ENCODE peak calls at places on chromosome 14, in five cellular contexts. H, E, C, X and F are unnamed samples.

GRCh38 chr14:74491952-74492351 is 1.2 kb downstream of the NPC2 start:
- DNase-seq in H (no peak), E (peak), C (peak), X (no peak), F (no peak)

GRCh38 chr14:103126088-103126872 is 3.0 kb downstream of the TNFAIP2 start:
- DNase-seq in H (no peak), E (no peak), C (no peak), X (no peak), F (no peak)

GRCh38 chr14:41609704-41610183 is 3.1 kb downstream of the LRFN5 start:
- DNase-seq in H (peak), E (peak), C (peak), X (peak), F (peak)

GRCh38 chr14:102527255-102528232 is 18.0 kb upstream of the ANKRD9 start:
- DNase-seq in H (no peak), E (no peak), C (no peak), X (no peak), F (no peak)

GRCh38 chr14:104267895-104268294 is 129.5 kb downstream of the KIF26A start:
- DNase-seq in H (peak), E (no peak), C (no peak), X (peak), F (no peak)

GRCh38 chr14:61560323-61560722 is 135.0 kb upstream of the HIF1A start:
- DNase-seq in H (no peak), E (peak), C (peak), X (no peak), F (no peak)

GRCh38 chr14:88503754-88504406 is 50.9 kb downstream of the PTPN21 start:
- DNase-seq in H (no peak), E (no peak), C (no peak), X (no peak), F (no peak)

GRCh38 chr14:94051115-94051514 is 25.0 kb downstream of the OTUB2 start:
- DNase-seq in H (peak), E (peak), C (peak), X (no peak), F (no peak)

GRCh38 chr14:50340945-50341344 is 28.8 kb downstream of the DMAC2L start:
- DNase-seq in H (peak), E (no peak), C (no peak), X (no peak), F (no peak)

GRCh38 chr14:105329411-105330200 is 15.1 kb downstream of the PACS2 start:
- DNase-seq in H (no peak), E (no peak), C (no peak), X (no peak), F (no peak)

GRCh38 chr14:43647302-43647701 is 859.8 kb downstream of the FSCB start:
- DNase-seq in H (peak), E (no peak), C (peak), X (no peak), F (no peak)

GRCh38 chr14:106883218-106883692 is 1356.9 kb downstream of the TMEM121 start:
- DNase-seq in H (no peak), E (no peak), C (peak), X (peak), F (no peak)

GRCh38 chr14:53055003-53055402 is 98.1 kb downstream of the DDHD1 start:
- DNase-seq in H (no peak), E (peak), C (peak), X (no peak), F (peak)

GRCh38 chr14:51357250-51357649 is 117.2 kb downstream of the TMX1 start:
- DNase-seq in H (no peak), E (peak), C (peak), X (no peak), F (no peak)

GRCh38 chr14:52018252-52018651 is 28.9 kb downstream of the RTRAF start:
- DNase-seq in H (no peak), E (no peak), C (no peak), X (no peak), F (no peak)

GRCh38 chr14:104723651-104724406 is at the start of gene ADSS1:
- DNase-seq in H (peak), E (no peak), C (peak), X (peak), F (peak)

GRCh38 chr14:60647081-60647836 is 2.0 kb downstream of the SIX1 start:
- DNase-seq in H (peak), E (peak), C (peak), X (peak), F (peak)

GRCh38 chr14:34981743-34982420 is 910 bp upstream of the SRP54 start:
- DNase-seq in H (no peak), E (peak), C (peak), X (no peak), F (no peak)

GRCh38 chr14:54174437-54174836 is 217.8 kb upstream of the BMP4 start:
- DNase-seq in H (no peak), E (no peak), C (peak), X (no peak), F (no peak)

GRCh38 chr14:32349322-32349721 is 20.2 kb downstream of the AKAP6 start:
- DNase-seq in H (no peak), E (no peak), C (no peak), X (no peak), F (no peak)

GRCh38 chr14:95123895-95124579 is 33.3 kb downstream of the DICER1 start:
- DNase-seq in H (no peak), E (no peak), C (no peak), X (no peak), F (no peak)

GRCh38 chr14:93212432-93212831 is 5.4 kb downstream of the UBR7 start:
- DNase-seq in H (no peak), E (no peak), C (no peak), X (no peak), F (no peak)

GRCh38 chr14:85528882-85529585 is 910 bp upstream of the FLRT2 start:
- DNase-seq in H (no peak), E (peak), C (peak), X (no peak), F (peak)

GRCh38 chr14:59328410-59328809 is 136.8 kb downstream of the GPR135 start:
- DNase-seq in H (no peak), E (peak), C (no peak), X (no peak), F (no peak)

GRCh38 chr14:96592591-96593388 is 90.6 kb downstream of the PAPOLA start:
- DNase-seq in H (no peak), E (peak), C (no peak), X (peak), F (peak)

GRCh38 chr14:104887623-104888488 is 22.8 kb downstream of the CEP170B start:
- DNase-seq in H (no peak), E (no peak), C (no peak), X (peak), F (no peak)

GRCh38 chr14:79279645-79280399 is 931.5 kb downstream of the DIO2 start:
- DNase-seq in H (peak), E (peak), C (peak), X (no peak), F (no peak)

GRCh38 chr14:89266754-89267153 is 150.3 kb downstream of the FOXN3 start:
- DNase-seq in H (no peak), E (peak), C (peak), X (no peak), F (no peak)

GRCh38 chr14:32078030-32078793 is 1.1 kb downstream of the ARHGAP5 start:
- DNase-seq in H (no peak), E (peak), C (peak), X (no peak), F (no peak)

GRCh38 chr14:23520899-23521521 is 30.6 kb downstream of the ZFHX2 start:
- DNase-seq in H (no peak), E (no peak), C (no peak), X (no peak), F (no peak)

GRCh38 chr14:57847096-57847495 is 18.8 kb downstream of the SLC35F4 start:
- DNase-seq in H (no peak), E (no peak), C (no peak), X (no peak), F (no peak)

GRCh38 chr14:26180221-26180620 is 417.6 kb downstream of the NOVA1 start:
- DNase-seq in H (no peak), E (no peak), C (no peak), X (no peak), F (no peak)

GRCh38 chr14:29749327-29749726 is 178.3 kb downstream of the PRKD1 start:
- DNase-seq in H (no peak), E (peak), C (peak), X (no peak), F (no peak)

DNA sequence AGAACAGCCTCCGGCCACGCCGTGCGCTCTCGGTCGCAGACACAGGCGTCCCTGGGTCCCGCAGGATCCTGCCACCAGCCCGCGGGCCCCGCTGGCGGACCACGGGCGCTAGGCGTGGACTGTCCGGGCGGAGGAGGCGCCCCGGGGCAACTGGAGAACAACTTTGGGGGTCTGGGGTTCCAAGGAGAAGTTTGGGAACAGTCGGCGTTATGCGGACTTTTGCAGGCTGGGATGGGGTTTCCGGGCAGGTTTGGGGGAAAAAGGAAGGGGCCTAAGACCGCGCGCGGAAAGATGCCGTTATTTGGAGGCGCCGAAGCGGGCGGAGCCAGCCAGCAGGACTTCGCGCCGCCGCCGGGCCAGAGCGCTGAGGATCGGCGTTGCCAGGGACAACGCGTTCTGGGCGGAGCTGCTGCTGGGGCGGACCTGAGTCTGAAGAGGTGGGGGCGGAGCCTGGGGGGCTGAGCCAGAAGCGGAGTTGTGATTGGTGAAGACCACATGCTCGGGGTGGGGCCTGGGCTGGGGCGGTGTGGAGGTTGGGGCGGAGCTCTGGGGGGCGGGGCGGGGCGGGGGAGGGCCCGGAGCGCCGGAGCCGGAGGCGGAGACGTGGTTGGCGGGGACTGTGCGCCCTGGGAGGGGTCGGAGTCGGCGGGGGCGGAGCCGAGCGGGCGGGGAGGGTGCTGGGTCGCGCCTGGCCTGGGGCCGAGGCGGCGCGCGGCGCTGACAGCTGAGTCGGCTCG is at the start of gene CYP46A1:
- DNase-seq in H (peak), E (peak), C (peak), X (peak), F (peak)
- H4K91ac ChIP-seq in H (no peak), E (peak), C (no peak), X (peak), F (no peak)

DNA sequence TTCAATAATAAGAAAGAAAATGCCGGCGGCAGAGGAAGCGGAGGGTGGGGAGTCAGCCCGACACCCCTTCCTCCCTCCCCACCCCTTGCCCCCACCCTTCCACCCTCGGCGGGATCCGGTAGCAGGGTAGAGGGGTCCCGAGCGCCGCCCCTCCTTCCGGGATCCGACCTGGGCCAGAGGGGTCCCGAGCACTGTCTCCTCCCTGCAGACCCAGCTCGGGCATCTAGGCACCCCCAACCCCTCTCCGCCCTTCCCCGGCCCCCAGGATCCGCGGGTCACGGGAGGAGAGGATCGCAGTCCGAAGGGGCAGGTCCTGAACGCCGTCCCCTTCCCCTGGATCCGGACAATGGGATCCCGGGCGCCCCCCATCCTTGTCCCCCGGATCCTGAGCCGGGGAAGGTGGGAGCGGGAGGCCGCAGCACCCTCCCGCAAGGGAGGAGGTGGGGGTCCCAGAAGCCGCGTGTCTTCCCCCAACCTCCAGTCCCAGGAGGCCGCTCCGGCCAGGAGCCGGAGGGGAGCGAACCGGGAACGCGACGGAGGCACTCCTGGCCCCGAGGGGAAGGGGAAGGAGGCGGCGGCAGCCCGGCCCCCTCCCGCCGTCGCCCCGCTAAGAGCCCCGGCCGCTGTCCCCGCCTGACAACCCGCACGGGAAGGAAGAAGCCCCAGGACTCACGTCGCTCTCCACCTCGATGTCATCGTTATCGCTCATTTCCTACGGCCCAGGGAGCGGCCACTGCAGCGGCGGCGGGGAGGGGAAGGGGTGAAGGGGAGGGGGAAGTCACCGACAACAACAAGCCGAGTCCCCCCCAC is 481 bp downstream of the MAX start:
- DNase-seq in H (peak), E (no peak), C (peak), X (peak), F (peak)
- H4K8ac ChIP-seq in H (no peak), E (peak), C (peak), X (no peak), F (no peak)

GRCh38 chr14:65926935-65927700 is 514.6 kb downstream of the FUT8 start:
- DNase-seq in H (no peak), E (no peak), C (no peak), X (no peak), F (no peak)
- H2BK15ac ChIP-seq in H (no peak), E (no peak), C (no peak), X (peak), F (no peak)

DNA sequence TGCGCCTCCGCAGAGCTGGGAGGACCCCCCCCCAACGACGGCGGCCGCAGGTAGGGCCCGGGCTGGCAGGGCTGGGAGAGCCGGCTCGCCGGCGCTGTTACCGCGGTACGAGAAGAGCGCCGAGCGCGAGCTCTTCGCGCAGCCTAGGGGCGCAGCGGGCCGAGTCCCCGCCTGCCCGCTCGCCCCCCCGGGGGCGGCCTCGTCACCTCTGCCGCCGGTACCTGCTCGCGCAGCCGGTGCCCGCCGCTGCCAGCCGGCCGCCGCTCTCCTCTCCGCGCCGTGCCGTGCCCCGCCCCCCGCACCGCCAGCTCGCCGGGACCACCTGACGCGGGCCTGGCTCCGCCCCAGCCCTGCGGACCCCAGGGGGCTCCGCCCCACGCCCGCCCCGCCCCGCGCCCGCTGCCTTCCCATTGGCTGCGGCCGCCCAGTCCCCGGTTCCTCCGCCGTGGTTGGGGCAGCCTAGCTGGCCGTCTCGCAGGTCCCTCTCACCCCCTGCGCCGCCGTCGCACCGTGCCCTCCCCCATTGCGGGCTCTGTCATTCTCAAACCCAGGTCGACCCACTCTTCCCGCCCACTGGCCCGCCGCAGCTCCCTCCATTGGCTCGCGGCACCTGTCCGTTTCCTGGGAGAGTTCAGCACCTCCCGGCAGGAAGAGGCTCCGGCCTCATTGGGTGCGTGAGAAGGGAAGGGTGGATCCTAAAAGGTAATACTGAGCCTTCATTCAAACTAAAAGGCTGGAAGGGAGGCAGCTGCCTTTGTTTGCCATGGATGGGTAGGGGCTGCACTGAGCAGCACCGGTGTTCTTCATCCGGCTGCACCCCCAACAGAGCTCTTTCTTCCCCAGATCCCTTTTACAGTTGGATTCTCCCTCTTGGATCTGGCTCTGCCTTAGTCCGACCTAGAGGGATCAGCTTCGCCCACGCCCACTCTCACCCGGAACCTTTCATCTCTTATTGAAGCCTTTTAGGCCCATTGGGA is at the start of gene MAP3K9:
- DNase-seq in H (peak), E (peak), C (peak), X (peak), F (peak)
- H4K91ac ChIP-seq in H (no peak), E (no peak), C (no peak), X (no peak), F (no peak)

GRCh38 chr14:67820428-67820881 is 876 bp downstream of the RAD51B start:
- DNase-seq in H (peak), E (peak), C (peak), X (no peak), F (no peak)
- H4K8ac ChIP-seq in H (no peak), E (peak), C (no peak), X (no peak), F (no peak)

DNA sequence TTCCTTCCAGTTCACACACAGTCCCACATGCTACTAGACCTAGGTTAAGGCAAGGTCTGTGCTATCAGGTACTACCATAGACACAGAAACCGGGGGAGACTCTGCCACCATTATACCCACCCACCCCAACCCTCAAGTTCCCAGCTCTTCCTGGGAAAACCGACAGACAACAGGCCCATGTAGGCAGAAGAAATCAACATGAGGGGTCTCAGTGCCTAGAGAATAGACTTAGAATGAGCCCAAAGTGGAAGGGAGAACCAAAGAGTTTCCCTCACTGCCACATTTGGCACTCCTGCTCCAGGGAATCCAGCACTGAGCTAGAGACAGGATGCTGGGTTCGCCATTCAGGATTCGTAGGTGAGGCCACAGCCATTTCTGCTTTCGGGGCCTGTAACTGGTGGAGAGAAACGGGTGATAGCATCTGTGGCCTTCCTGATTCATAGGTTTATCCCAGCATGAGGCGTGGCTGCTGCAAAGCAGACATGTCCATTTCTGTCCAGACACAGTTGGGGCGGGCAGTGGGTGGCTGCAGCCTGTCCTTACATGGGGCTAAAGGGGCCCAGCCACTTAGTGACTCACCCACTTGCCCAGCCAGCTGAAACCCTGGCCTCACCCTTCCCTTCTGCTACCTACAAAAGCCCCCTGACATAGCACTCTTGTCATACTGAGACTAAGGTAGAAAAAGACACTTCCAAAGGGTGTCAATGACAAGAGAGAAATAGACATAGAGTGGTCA is 69.4 kb downstream of the IRF2BPL start:
- DNase-seq in H (no peak), E (peak), C (peak), X (no peak), F (no peak)
- H2BK15ac ChIP-seq in H (no peak), E (peak), C (peak), X (peak), F (peak)

DNA sequence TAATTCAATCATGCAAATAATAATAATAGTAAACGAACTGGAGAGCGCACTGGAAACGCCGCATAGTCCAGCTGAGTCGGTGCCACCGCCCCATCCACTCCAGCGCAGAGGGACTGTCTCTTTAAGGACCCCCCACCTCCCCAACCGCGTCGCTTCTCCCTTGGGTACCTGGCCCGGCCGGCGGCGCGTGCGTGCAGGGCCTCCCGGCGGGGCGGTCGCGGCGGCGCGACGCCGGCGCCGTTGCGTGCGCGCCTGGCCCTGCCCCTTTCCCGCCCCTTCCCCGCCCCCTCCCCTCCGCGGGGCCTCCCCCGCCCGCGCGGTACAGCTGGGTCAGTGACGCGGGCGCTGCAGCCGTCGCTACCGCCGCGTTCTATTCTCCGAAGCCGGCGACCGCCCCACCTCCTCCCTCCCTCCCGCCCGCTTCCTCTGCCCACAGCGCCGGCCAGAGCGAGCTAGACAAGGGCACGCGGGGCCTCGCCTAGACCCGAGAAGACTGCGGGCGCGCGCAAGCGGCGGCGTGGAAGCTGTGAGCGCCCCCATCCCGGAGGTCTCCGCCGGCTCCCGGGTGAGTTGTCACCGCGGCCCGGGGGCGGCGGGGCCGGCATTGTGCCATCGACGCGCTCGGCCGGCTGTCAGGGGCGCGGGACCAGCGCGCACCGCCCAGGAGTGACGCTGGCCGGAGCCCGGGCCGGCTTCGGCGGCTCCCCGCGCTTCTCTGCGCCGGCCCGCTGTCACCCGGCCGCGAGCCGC is at the start of gene SUSD6:
- DNase-seq in H (peak), E (peak), C (peak), X (peak), F (peak)
- H4K91ac ChIP-seq in H (no peak), E (peak), C (peak), X (no peak), F (no peak)